ENCODE peak calls at places on chromosome 18, in four cellular contexts. C is HCT116, F is cardiac muscle cell, L is astrocyte. N is an unnamed sample. For H3K4me1, the result is how much of the 10 kb centered on the place peaks cover.

GRCh38 chr18:80252136-80252535 is 4.8 kb upstream of the PARD6G start:
- DNase-seq in C (no peak), F (no peak), L (peak), N (no peak)

GRCh38 chr18:76467371-76468190 is 27.5 kb downstream of the ZNF516 start:
- DNase-seq in C (no peak), F (no peak), L (no peak), N (no peak)

GRCh38 chr18:44715245-44715644 is 34.6 kb downstream of the SETBP1 start:
- DNase-seq in C (no peak), F (no peak), L (peak), N (no peak)

GRCh38 chr18:51278045-51278649 is 80.7 kb upstream of the MEX3C start:
- DNase-seq in C (peak), F (peak), L (no peak), N (no peak)

GRCh38 chr18:70671889-70672551 is 383.2 kb downstream of the SOCS6 start:
- DNase-seq in C (no peak), F (no peak), L (no peak), N (peak)

GRCh38 chr18:21051615-21052014 is 60.0 kb downstream of the ROCK1 start:
- DNase-seq in C (no peak), F (no peak), L (no peak), N (no peak)

GRCh38 chr18:55501594-55502345 is 86.2 kb downstream of the TCF4 start:
- DNase-seq in C (no peak), F (no peak), L (peak), N (no peak)

GRCh38 chr18:41060967-41061366 is 894.1 kb upstream of the PIK3C3 start:
- DNase-seq in C (no peak), F (no peak), L (no peak), N (no peak)

GRCh38 chr18:11040823-11041712 is 108.3 kb downstream of the PIEZO2 start:
- DNase-seq in C (peak), F (peak), L (peak), N (no peak)

GRCh38 chr18:3624818-3625716 is 175.1 kb downstream of the TGIF1 start:
- DNase-seq in C (peak), F (peak), L (peak), N (peak)

DNA sequence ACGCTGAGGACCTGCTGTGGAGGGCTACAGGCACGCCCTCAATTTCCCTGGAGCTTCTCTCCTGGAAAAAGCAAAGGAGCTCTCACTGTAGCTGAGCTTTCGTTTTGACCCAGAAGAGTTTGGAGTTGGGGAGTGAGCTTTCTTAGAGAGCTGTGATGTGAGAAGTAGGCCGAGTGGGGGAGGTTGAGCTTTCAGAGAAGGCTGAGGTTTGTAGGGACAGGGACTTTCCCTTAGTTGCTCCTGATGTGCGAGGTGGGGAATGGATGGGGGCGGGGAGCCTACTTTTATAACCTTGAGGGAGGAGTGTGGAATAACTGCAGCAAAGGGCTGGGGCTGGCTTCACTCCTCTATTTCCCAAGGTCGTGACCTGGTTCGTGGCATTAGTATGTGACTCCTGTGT is 47.1 kb downstream of the ZNF532 start:
- DNase-seq in C (no peak), F (peak), L (no peak), N (no peak)
- H3K27ac ChIP-seq in C (no peak), F (peak), L (no peak), N (no peak)

GRCh38 chr18:48893061-48893558 is 57.7 kb downstream of the SMAD7 start:
- DNase-seq in C (no peak), F (no peak), L (no peak), N (no peak)

GRCh38 chr18:48894266-48894600 is 56.5 kb downstream of the SMAD7 start:
- DNase-seq in C (no peak), F (no peak), L (no peak), N (no peak)

GRCh38 chr18:48896326-48896874 is 54.4 kb downstream of the SMAD7 start:
- DNase-seq in C (no peak), F (no peak), L (no peak), N (no peak)

GRCh38 chr18:48893559-48894265 is 57.1 kb downstream of the SMAD7 start:
- DNase-seq in C (no peak), F (no peak), L (no peak), N (no peak)

DNA sequence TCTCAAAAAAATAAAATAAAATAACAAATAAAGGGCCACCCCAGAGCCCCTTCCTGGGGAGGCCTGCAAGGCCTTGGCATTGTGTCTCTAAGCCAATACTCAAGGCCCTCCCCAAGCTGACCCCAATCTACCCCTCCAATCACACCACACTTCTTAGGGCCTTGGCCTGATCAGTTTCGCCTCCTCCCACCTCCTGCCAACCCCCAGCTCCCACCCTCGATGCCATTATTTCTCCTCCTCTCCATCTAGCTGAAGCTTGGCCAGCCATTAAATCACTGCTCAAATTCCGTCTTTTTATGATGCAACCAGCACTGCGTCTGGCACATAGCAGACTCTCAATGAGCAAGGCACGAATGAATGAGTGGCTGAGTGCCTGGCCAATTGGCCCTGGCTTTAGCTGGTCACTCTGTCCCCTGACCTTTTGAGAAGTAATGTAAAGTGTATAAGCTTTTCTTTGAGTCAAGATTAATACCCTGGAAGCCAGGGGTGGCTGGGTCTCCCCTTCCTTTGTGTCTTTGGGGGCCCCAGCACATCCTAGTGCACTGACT is 55.9 kb downstream of the SMAD7 start:
- DNase-seq in C (no peak), F (no peak), L (no peak), N (no peak)
- H3K4me1 ChIP-seq in C (under half), F (under half), L (under half), N (under half)

GRCh38 chr18:29154196-29154757 is 977.3 kb upstream of the CDH2 start:
- DNase-seq in C (no peak), F (no peak), L (peak), N (no peak)
- H3K27ac ChIP-seq in C (peak), F (no peak), L (peak), N (no peak)

GRCh38 chr18:74289137-74289536 is 2.6 kb downstream of the CYB5A start:
- DNase-seq in C (no peak), F (no peak), L (no peak), N (no peak)
- H3K4me1 ChIP-seq in C (under half), F (under half), L (under half), N (under half)

GRCh38 chr18:58590827-58591226 is 38.1 kb downstream of the ALPK2 start:
- DNase-seq in C (no peak), F (no peak), L (no peak), N (no peak)

GRCh38 chr18:58586886-58587285 is 42.0 kb downstream of the ALPK2 start:
- DNase-seq in C (no peak), F (no peak), L (no peak), N (no peak)

GRCh38 chr18:58592223-58593214 is 36.4 kb downstream of the ALPK2 start:
- DNase-seq in C (no peak), F (peak), L (no peak), N (no peak)

GRCh38 chr18:58591286-58591685 is 37.6 kb downstream of the ALPK2 start:
- DNase-seq in C (no peak), F (no peak), L (no peak), N (no peak)

GRCh38 chr18:58590231-58590630 is 38.7 kb downstream of the ALPK2 start:
- DNase-seq in C (no peak), F (peak), L (peak), N (no peak)
- H3K27ac ChIP-seq in C (no peak), F (peak), L (peak), N (no peak)

GRCh38 chr18:23851470-23852002 is 162.3 kb downstream of the LAMA3 start:
- DNase-seq in C (no peak), F (no peak), L (no peak), N (no peak)
- H3K4me1 ChIP-seq in C (under half), F (under half), L (under half), N (under half)

GRCh38 chr18:22448238-22448637 is 30.5 kb upstream of the CTAGE1 start:
- DNase-seq in C (no peak), F (no peak), L (no peak), N (no peak)

GRCh38 chr18:22455425-22456150 is 37.9 kb upstream of the CTAGE1 start:
- DNase-seq in C (no peak), F (no peak), L (no peak), N (no peak)

GRCh38 chr18:22453337-22453736 is 35.6 kb upstream of the CTAGE1 start:
- DNase-seq in C (no peak), F (no peak), L (no peak), N (no peak)

GRCh38 chr18:22451796-22452195 is 34.1 kb upstream of the CTAGE1 start:
- DNase-seq in C (no peak), F (peak), L (no peak), N (no peak)

DNA sequence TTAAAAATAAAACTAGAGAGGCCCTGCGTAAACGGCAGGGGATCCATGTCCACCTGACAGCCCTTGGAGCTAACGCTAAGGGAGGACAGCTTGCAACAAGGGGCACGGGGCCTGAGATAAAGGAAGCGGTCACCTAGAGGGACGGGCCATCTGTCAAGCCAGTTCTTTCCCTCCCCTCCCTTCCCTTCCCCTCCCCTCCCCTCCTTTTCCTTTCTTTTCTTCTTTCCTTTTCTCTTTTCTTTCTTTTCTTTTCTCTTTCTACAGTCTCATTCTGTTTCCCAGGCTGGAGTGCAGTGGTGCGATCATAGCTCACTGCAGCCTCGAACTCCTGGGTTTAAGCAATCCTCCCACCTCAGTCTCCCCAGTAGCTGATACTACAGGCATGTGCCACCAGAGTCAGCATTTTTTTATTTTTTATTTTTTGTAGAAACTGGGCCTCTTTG is 34.5 kb upstream of the CTAGE1 start:
- DNase-seq in C (no peak), F (no peak), L (no peak), N (no peak)
- H3K27ac ChIP-seq in C (no peak), F (peak), L (no peak), N (no peak)